ENCODE peak calls at places on chromosomes 6 and 20, in eight cellular contexts. Z is sigmoid colon, B is breast epithelium, M is stomach, E is spleen, L is GM12878, Y is upper lobe of left lung, A is vagina. X is an unnamed sample.

GRCh38 chr6:111691345-111692225 is 85.9 kb upstream of the TRAF3IP2 start:
- DNase-seq in Z (peak; percentile 90), B (no peak), M (no peak), E (no peak), L (no peak), Y (no peak), A (peak; percentile 28), X (no peak)

GRCh38 chr6:40900791-40901190 is 138.2 kb downstream of the UNC5CL start:
- DNase-seq in Z (no peak), B (no peak), M (no peak), E (no peak), L (no peak), Y (no peak), A (no peak), X (no peak)

GRCh38 chr20:1890469-1891262 is 4.5 kb upstream of the SIRPA start:
- DNase-seq in Z (no peak), B (no peak), M (no peak), E (peak; percentile 72), L (no peak), Y (no peak), A (no peak), X (no peak)

GRCh38 chr6:39217177-39217864 is 12.0 kb downstream of the KCNK5 start:
- DNase-seq in Z (no peak), B (no peak), M (peak; percentile 51), E (no peak), L (no peak), Y (no peak), A (no peak), X (no peak)

GRCh38 chr6:41796474-41796873 is 9.0 kb downstream of the TOMM6 start:
- DNase-seq in Z (no peak), B (no peak), M (no peak), E (no peak), L (no peak), Y (no peak), A (no peak), X (no peak)

GRCh38 chr6:135114355-135115145 is 59.9 kb upstream of the HBS1L start:
- DNase-seq in Z (no peak), B (no peak), M (no peak), E (no peak), L (peak; percentile 67), Y (no peak), A (no peak), X (no peak)

GRCh38 chr6:119713903-119714302 is 364.3 kb upstream of the MAN1A1 start:
- DNase-seq in Z (no peak), B (no peak), M (no peak), E (no peak), L (no peak), Y (no peak), A (no peak), X (no peak)

GRCh38 chr6:30800876-30801275 is 56.5 kb upstream of the IER3 start:
- DNase-seq in Z (no peak), B (no peak), M (no peak), E (no peak), L (no peak), Y (no peak), A (no peak), X (no peak)

GRCh38 chr6:107435798-107436197 is 23.6 kb downstream of the PDSS2 start:
- DNase-seq in Z (no peak), B (no peak), M (no peak), E (no peak), L (no peak), Y (no peak), A (no peak), X (no peak)

GRCh38 chr20:52684911-52685310 is 287.2 kb upstream of the TSHZ2 start:
- DNase-seq in Z (no peak), B (no peak), M (no peak), E (no peak), L (no peak), Y (no peak), A (no peak), X (no peak)

GRCh38 chr20:921020-921419 is 4.9 kb upstream of the ANGPT4 start:
- DNase-seq in Z (no peak), B (no peak), M (no peak), E (no peak), L (no peak), Y (no peak), A (no peak), X (no peak)

GRCh38 chr6:7991992-7992815 is 72.0 kb downstream of the BLOC1S5 start:
- DNase-seq in Z (peak; percentile 68), B (no peak), M (no peak), E (no peak), L (peak; percentile 13), Y (no peak), A (no peak), X (peak; percentile 41)

GRCh38 chr6:108846628-108847027 is 1.6 kb upstream of the ARMC2 start:
- DNase-seq in Z (no peak), B (no peak), M (no peak), E (no peak), L (no peak), Y (no peak), A (no peak), X (no peak)

GRCh38 chr6:5672581-5673011 is 334.1 kb downstream of the NRN1 start:
- DNase-seq in Z (peak; percentile 74), B (no peak), M (no peak), E (no peak), L (no peak), Y (no peak), A (no peak), X (no peak)

GRCh38 chr6:66362888-66363287 is 655.9 kb upstream of the EYS start:
- DNase-seq in Z (no peak), B (no peak), M (no peak), E (no peak), L (no peak), Y (peak; percentile 17), A (no peak), X (no peak)

GRCh38 chr6:101454106-101454676 is 60.7 kb downstream of the GRIK2 start:
- DNase-seq in Z (no peak), B (no peak), M (no peak), E (no peak), L (no peak), Y (no peak), A (no peak), X (no peak)

GRCh38 chr6:46949662-46950280 is 28.0 kb upstream of the ADGRF5 start:
- DNase-seq in Z (peak; percentile 71), B (no peak), M (no peak), E (no peak), L (no peak), Y (no peak), A (no peak), X (no peak)

GRCh38 chr20:63774348-63774735 is 34.8 kb downstream of the SLC2A4RG start:
- DNase-seq in Z (no peak), B (no peak), M (no peak), E (peak; percentile 87), L (no peak), Y (peak; percentile 76), A (no peak), X (no peak)

GRCh38 chr6:73516712-73517489 is 3.9 kb downstream of the EEF1A1 start:
- DNase-seq in Z (no peak), B (no peak), M (no peak), E (no peak), L (no peak), Y (no peak), A (no peak), X (no peak)

GRCh38 chr6:148090326-148090725 is 252.3 kb upstream of the SASH1 start:
- DNase-seq in Z (no peak), B (no peak), M (no peak), E (no peak), L (no peak), Y (no peak), A (no peak), X (no peak)

GRCh38 chr20:45111799-45112471 is 3.0 kb downstream of the WFDC5 start:
- DNase-seq in Z (no peak), B (no peak), M (no peak), E (no peak), L (no peak), Y (no peak), A (no peak), X (no peak)

GRCh38 chr20:7924692-7925091 is 15.6 kb downstream of the HAO1 start:
- DNase-seq in Z (no peak), B (no peak), M (no peak), E (no peak), L (no peak), Y (no peak), A (no peak), X (no peak)
- TF ChIP-seq POLR2AphosphoS5 in Z (no peak), B (no peak), M (peak; percentile 10), E (no peak), L (no peak), Y (no peak), A (no peak), X (no peak)

DNA sequence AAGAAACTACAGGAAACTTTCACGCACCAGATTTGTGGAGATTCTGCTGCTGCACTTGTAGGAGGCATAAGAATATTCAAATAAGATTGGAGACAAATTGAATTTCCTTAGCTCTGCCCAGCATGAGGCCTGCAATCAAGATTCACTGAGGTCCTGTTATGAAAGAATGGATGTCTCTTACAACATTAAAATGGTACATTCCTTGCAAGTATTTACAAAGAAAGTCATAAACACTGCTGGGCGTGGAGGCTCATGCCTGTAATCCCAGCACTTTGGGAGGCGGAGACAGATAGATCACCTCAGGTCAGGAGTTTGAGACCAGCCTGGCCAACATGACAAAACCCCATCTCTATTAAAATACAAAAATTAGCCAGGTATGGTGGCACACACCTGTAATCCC is 74.0 kb upstream of the MAP3K4 start:
- DNase-seq in Z (no peak), B (no peak), M (no peak), E (no peak), L (no peak), Y (no peak), A (no peak), X (no peak)
- TF ChIP-seq POLR2AphosphoS5 in Z (no peak), B (no peak), M (no peak), E (no peak), L (no peak), Y (no peak), A (no peak), X (no peak)

GRCh38 chr20:41903614-41904013 is 285.4 kb upstream of the CHD6 start:
- DNase-seq in Z (no peak), B (no peak), M (no peak), E (no peak), L (no peak), Y (no peak), A (no peak), X (no peak)

GRCh38 chr20:41897708-41898107 is 279.5 kb upstream of the CHD6 start:
- DNase-seq in Z (no peak), B (no peak), M (no peak), E (no peak), L (no peak), Y (no peak), A (no peak), X (no peak)

GRCh38 chr20:41905186-41905585 is 287.0 kb upstream of the CHD6 start:
- DNase-seq in Z (no peak), B (no peak), M (no peak), E (no peak), L (no peak), Y (no peak), A (no peak), X (no peak)

GRCh38 chr20:41895633-41896032 is 277.5 kb upstream of the CHD6 start:
- DNase-seq in Z (no peak), B (no peak), M (no peak), E (no peak), L (no peak), Y (no peak), A (no peak), X (no peak)

GRCh38 chr20:41900292-41900691 is 282.1 kb upstream of the CHD6 start:
- DNase-seq in Z (no peak), B (no peak), M (no peak), E (no peak), L (no peak), Y (no peak), A (no peak), X (no peak)
- TF ChIP-seq POLR2AphosphoS5 in Z (no peak), B (no peak), M (no peak), E (no peak), L (no peak), Y (no peak), A (no peak), X (no peak)

GRCh38 chr6:99588618-99589289 is 17.9 kb upstream of the PRDM13 start:
- DNase-seq in Z (peak; percentile 78), B (peak; percentile 75), M (peak; percentile 81), E (peak; percentile 89), L (no peak), Y (peak; percentile 94), A (no peak), X (peak; percentile 40)
- TF ChIP-seq POLR2AphosphoS5 in Z (no peak), B (no peak), M (no peak), E (no peak), L (no peak), Y (no peak), A (no peak), X (no peak)

X was measured in GM12891.